ENCODE peak calls at places on chromosomes 13 and 19, in four cellular contexts. One of them, this sample, is unnamed.

GRCh38 chr13:26280822-26281221 is 26.9 kb downstream of the CDK8 start:
- DNase-seq in tibial nerve: no peak
- DNase-seq in transverse colon: no peak
- DNase-seq in body of pancreas: no peak
- DNase-seq in this sample: peak

GRCh38 chr19:51294211-51294976 is 17.1 kb upstream of the IGLON5 start:
- DNase-seq in tibial nerve: no peak
- DNase-seq in transverse colon: no peak
- DNase-seq in body of pancreas: no peak
- DNase-seq in this sample: no peak

GRCh38 chr13:111049791-111050538 is 65.1 kb upstream of the ARHGEF7 start:
- DNase-seq in tibial nerve: peak
- DNase-seq in transverse colon: no peak
- DNase-seq in body of pancreas: peak
- DNase-seq in this sample: peak

GRCh38 chr13:51613535-51613934 is 29.3 kb downstream of the WDFY2 start:
- DNase-seq in tibial nerve: no peak
- DNase-seq in transverse colon: no peak
- DNase-seq in body of pancreas: no peak
- DNase-seq in this sample: no peak

GRCh38 chr19:53086949-53087348 is 16.3 kb downstream of the ZNF160 start:
- DNase-seq in tibial nerve: no peak
- DNase-seq in transverse colon: no peak
- DNase-seq in body of pancreas: peak
- DNase-seq in this sample: peak

GRCh38 chr19:30226464-30227070 is 145.6 kb upstream of the ZNF536 start:
- DNase-seq in tibial nerve: no peak
- DNase-seq in transverse colon: peak
- DNase-seq in body of pancreas: no peak
- DNase-seq in this sample: peak

GRCh38 chr13:47480941-47481340 is 520.1 kb downstream of the SUCLA2 start:
- DNase-seq in tibial nerve: no peak
- DNase-seq in transverse colon: no peak
- DNase-seq in body of pancreas: no peak
- DNase-seq in this sample: no peak

GRCh38 chr13:21078501-21078900 is 17.1 kb upstream of the LATS2 start:
- DNase-seq in tibial nerve: no peak
- DNase-seq in transverse colon: no peak
- DNase-seq in body of pancreas: no peak
- DNase-seq in this sample: no peak

GRCh38 chr13:44903596-44903995 is 85.7 kb downstream of the NUFIP1 start:
- DNase-seq in tibial nerve: peak
- DNase-seq in transverse colon: peak
- DNase-seq in body of pancreas: peak
- DNase-seq in this sample: peak

DNA sequence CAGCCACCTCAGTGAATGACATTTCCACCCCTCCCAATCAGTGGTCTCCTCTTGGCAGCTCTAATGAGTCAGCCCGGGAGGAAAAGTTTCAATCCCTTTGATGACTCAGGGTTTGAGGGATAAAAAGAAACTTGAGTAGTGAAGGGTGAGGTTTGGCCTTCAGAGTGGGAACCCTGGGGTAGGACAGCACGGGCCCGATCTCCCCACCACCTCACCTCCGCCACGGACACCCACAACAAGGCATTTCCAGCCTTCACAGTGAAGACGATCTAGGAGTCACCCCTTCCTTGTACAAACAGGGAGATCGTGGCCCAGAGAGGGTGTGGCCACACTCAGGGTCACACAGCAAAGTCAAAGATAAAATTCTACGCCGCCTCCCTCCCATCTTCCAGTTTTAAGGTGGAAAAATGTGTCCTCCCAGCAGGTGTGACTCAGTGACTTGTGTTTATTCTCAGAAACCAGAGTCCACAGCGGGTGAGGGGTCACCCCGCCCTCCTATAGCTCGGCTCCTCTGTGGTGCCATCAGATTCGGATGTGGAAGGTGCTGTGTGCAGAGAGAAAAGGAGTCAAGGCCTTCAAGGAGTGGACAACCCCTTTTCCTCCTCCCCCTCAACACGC is 12.3 kb downstream of the CIB3 start:
- DNase-seq in tibial nerve: no peak
- DNase-seq in transverse colon: peak
- DNase-seq in body of pancreas: no peak
- DNase-seq in this sample: no peak
- H3K4me3 ChIP-seq in tibial nerve: no peak
- H3K4me3 ChIP-seq in transverse colon: no peak
- H3K4me3 ChIP-seq in body of pancreas: no peak
- H3K4me3 ChIP-seq in this sample: no peak

DNA sequence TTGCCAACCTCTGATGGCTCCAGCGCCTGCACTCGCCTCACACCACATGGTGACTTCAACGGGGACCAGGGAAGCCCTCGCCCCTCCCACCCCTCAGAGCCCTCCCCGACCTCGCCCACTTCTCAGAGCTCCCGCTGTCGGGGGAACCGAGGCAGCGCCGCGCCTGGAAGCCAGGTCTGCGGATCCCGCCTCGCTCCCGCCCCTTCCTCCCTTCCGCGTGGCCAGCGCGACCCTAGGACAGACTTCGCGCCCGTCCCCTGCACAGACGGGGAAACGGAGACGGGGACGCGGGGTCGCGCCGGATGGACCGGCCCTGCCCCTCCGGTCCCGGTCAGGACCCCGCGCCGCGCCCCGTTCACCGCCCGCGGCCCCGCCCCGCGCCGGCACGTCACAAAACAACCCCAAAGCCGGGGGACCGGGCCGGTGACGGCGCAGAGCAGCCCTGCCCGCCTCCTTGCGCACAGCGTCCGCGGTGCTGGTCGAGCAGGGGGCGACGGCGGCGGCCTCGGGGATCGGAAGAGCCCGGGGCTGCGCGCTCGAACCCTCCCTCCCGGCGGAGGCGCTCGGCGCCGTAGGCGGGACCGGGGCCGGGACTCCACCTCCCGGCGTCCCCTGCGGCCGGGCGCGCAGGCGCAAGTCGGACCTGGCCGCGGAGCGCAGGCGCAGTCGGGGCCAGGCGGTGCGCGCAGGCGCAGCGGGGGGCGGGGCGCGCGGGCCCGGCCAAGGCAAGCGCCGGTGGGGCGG is 379 bp upstream of the CDC34 start:
- DNase-seq in tibial nerve: peak
- DNase-seq in transverse colon: peak
- DNase-seq in body of pancreas: peak
- DNase-seq in this sample: peak
- TF ChIP-seq POLR2A in tibial nerve: no peak
- TF ChIP-seq POLR2A in transverse colon: peak
- TF ChIP-seq POLR2A in body of pancreas: peak
- TF ChIP-seq POLR2A in this sample: peak

DNA sequence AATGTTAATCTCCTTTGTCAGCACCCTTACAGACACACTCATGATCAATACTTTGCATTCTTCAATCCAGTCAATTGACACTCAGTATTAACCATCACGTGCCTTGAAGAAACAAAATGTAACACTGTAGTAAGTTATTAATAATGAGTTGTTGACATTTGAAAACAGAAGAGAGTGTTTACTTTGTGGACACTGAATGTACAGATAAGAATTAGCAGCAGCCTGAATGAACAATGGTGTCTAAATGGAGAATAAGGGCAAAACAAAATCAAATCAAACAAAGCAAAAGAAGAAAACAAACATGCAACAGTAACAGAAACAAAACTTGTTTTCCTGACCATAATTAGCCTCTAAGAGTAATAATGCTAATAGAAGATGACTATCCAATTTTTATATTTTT is 1191.1 kb upstream of the MIR17HG start:
- DNase-seq in tibial nerve: no peak
- DNase-seq in transverse colon: no peak
- DNase-seq in body of pancreas: no peak
- DNase-seq in this sample: no peak
- H3K4me3 ChIP-seq in tibial nerve: no peak
- H3K4me3 ChIP-seq in transverse colon: no peak
- H3K4me3 ChIP-seq in body of pancreas: no peak
- H3K4me3 ChIP-seq in this sample: no peak

GRCh38 chr19:41564515-41565383 is 11.2 kb upstream of the CEACAM21 start:
- DNase-seq in tibial nerve: no peak
- DNase-seq in transverse colon: no peak
- DNase-seq in body of pancreas: no peak
- DNase-seq in this sample: no peak

GRCh38 chr19:41570179-41570578 is 5.8 kb upstream of the CEACAM21 start:
- DNase-seq in tibial nerve: no peak
- DNase-seq in transverse colon: no peak
- DNase-seq in body of pancreas: no peak
- DNase-seq in this sample: no peak

GRCh38 chr19:41570639-41571112 is 5.3 kb upstream of the CEACAM21 start:
- DNase-seq in tibial nerve: peak
- DNase-seq in transverse colon: peak
- DNase-seq in body of pancreas: peak
- DNase-seq in this sample: peak

GRCh38 chr19:41565384-41565730 is 10.6 kb upstream of the CEACAM21 start:
- DNase-seq in tibial nerve: no peak
- DNase-seq in transverse colon: no peak
- DNase-seq in body of pancreas: no peak
- DNase-seq in this sample: no peak

DNA sequence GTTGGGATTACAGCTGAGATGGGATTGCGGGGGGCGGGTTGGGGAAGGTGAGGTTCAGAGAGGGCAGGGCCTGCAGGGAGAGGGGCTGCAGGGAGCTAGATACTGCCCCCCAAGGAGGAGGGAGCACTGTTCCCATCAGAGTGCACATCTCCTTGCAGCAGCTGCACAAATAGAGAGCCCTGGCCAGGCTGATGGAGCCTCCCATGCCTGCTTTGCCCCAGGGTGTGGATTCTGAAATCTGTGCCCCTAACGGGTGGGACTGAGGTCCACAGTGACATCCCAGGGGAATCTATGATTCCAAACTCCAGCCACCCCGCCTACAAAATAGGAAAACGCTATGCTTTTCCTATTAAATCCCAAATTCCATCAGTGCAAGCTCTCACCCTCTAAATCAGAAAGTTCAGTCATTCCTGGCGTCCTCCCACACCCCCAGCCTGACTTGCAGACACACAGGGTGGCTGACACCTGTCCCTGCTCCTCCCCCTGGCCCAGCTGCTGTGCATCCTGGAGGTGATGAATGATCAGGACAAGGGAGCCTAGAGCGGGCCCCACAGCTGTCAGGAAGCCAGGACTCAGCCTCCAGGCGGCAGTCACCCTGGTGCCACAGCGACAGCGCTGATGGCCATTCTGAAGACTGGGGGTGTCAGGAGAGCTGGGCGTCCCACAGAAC is 6.3 kb upstream of the CEACAM21 start:
- DNase-seq in tibial nerve: no peak
- DNase-seq in transverse colon: no peak
- DNase-seq in body of pancreas: no peak
- DNase-seq in this sample: no peak
- TF ChIP-seq POLR2A in tibial nerve: no peak
- TF ChIP-seq POLR2A in transverse colon: no peak
- TF ChIP-seq POLR2A in body of pancreas: no peak
- TF ChIP-seq POLR2A in this sample: no peak

GRCh38 chr13:50244355-50244912 is 229.2 kb downstream of the KCNRG start:
- DNase-seq in tibial nerve: no peak
- DNase-seq in transverse colon: no peak
- DNase-seq in body of pancreas: no peak
- DNase-seq in this sample: no peak
- H3K4me3 ChIP-seq in tibial nerve: no peak
- H3K4me3 ChIP-seq in transverse colon: no peak
- H3K4me3 ChIP-seq in body of pancreas: no peak
- H3K4me3 ChIP-seq in this sample: no peak

DNA sequence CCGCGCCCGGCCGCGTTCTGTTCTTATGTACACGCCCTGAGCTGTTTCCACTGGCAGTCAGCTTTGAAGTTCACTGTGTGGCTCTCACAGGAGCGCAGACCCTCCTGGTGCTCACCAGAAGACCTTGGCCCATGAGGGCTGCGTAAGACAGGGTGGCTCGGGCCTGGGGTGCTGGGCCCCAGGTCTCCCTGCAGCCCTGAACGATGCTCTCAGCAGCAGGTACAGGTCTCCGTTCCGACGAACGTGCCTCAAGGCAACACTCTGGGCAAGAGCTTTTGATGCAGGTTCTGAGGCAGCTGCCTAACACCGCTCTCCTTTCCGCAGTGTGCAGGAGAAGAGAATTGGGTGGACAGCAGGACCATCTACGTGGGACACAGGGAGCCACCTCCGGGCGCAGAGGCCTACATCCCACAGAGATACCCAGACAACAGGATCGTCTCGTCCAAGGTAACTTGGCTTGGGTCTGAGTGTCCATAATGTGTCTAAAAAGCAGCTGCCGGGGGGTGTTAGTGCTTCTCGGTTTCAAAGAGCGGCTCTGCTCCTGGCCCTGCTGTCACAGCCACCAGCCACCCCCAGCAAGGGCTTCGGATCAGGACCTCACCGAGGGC is 95.1 kb downstream of the ATP11A start:
- DNase-seq in tibial nerve: no peak
- DNase-seq in transverse colon: no peak
- DNase-seq in body of pancreas: no peak
- DNase-seq in this sample: no peak
- TF ChIP-seq POLR2A in tibial nerve: no peak
- TF ChIP-seq POLR2A in transverse colon: no peak
- TF ChIP-seq POLR2A in body of pancreas: no peak
- TF ChIP-seq POLR2A in this sample: no peak

This sample was measured in thyroid gland.